ENCODE peak calls at places on chromosome 22, in eight cellular contexts. One of them, this sample, is unnamed.

GRCh38 chr22:38569972-38570840 is at the start of gene DMC1:
- DNase-seq in neural progenitor cell: peak; percentile 99
- DNase-seq in Calu3: peak; percentile 93
- DNase-seq in heart right ventricle: peak; percentile 94
- DNase-seq in stimulated activated CD4-positive, alpha-beta T cell treated with anti-CD3 and anti-CD28 coated beads, Interleukin-4, amount 100 ng/mL, for 4 hours: peak; percentile 99
- DNase-seq in bronchial epithelial cell: peak; percentile 50
- DNase-seq in activated CD4-positive, alpha-beta T cell treated with anti-CD3 and anti-CD28 coated beads for 24 hours: peak; percentile 99
- DNase-seq in HS-27A: peak; percentile 52
- DNase-seq in this sample: peak; percentile 92

GRCh38 chr22:38346506-38346905 is 29.3 kb upstream of the CSNK1E start:
- DNase-seq in bronchial epithelial cell: no peak
- DNase-seq in HS-27A: no peak
- DNase-seq in activated CD4-positive, alpha-beta T cell treated with anti-CD3 and anti-CD28 coated beads for 24 hours: no peak
- DNase-seq in Calu3: no peak
- DNase-seq in stimulated activated CD4-positive, alpha-beta T cell treated with anti-CD3 and anti-CD28 coated beads, Interleukin-4, amount 100 ng/mL, for 4 hours: no peak
- DNase-seq in heart right ventricle: no peak
- DNase-seq in neural progenitor cell: no peak
- DNase-seq in this sample: no peak

GRCh38 chr22:38163844-38164577 is 17.6 kb downstream of the PLA2G6 start:
- DNase-seq in activated CD4-positive, alpha-beta T cell treated with anti-CD3 and anti-CD28 coated beads for 24 hours: no peak
- DNase-seq in neural progenitor cell: no peak
- DNase-seq in stimulated activated CD4-positive, alpha-beta T cell treated with anti-CD3 and anti-CD28 coated beads, Interleukin-4, amount 100 ng/mL, for 4 hours: no peak
- DNase-seq in bronchial epithelial cell: no peak
- DNase-seq in HS-27A: no peak
- DNase-seq in heart right ventricle: no peak
- DNase-seq in Calu3: peak; percentile 67
- DNase-seq in this sample: no peak

GRCh38 chr22:24146190-24146616 is 35.1 kb upstream of the SUSD2 start:
- DNase-seq in neural progenitor cell: peak; percentile 26
- DNase-seq in stimulated activated CD4-positive, alpha-beta T cell treated with anti-CD3 and anti-CD28 coated beads, Interleukin-4, amount 100 ng/mL, for 4 hours: no peak
- DNase-seq in bronchial epithelial cell: peak; percentile 35
- DNase-seq in HS-27A: no peak
- DNase-seq in Calu3: peak; percentile 61
- DNase-seq in activated CD4-positive, alpha-beta T cell treated with anti-CD3 and anti-CD28 coated beads for 24 hours: no peak
- DNase-seq in heart right ventricle: peak; percentile 38
- DNase-seq in this sample: no peak

GRCh38 chr22:28801845-28802594 is 1.7 kb upstream of the XBP1 start:
- DNase-seq in Calu3: peak; percentile 41
- DNase-seq in stimulated activated CD4-positive, alpha-beta T cell treated with anti-CD3 and anti-CD28 coated beads, Interleukin-4, amount 100 ng/mL, for 4 hours: no peak
- DNase-seq in bronchial epithelial cell: peak; percentile 20
- DNase-seq in neural progenitor cell: no peak
- DNase-seq in HS-27A: no peak
- DNase-seq in activated CD4-positive, alpha-beta T cell treated with anti-CD3 and anti-CD28 coated beads for 24 hours: no peak
- DNase-seq in heart right ventricle: peak; percentile 13
- DNase-seq in this sample: no peak

GRCh38 chr22:47032091-47032943 is 269.9 kb downstream of the TBC1D22A start:
- DNase-seq in activated CD4-positive, alpha-beta T cell treated with anti-CD3 and anti-CD28 coated beads for 24 hours: no peak
- DNase-seq in Calu3: no peak
- DNase-seq in heart right ventricle: no peak
- DNase-seq in neural progenitor cell: no peak
- DNase-seq in HS-27A: no peak
- DNase-seq in stimulated activated CD4-positive, alpha-beta T cell treated with anti-CD3 and anti-CD28 coated beads, Interleukin-4, amount 100 ng/mL, for 4 hours: no peak
- DNase-seq in bronchial epithelial cell: no peak
- DNase-seq in this sample: no peak

GRCh38 chr22:45889093-45889538 is 87.8 kb downstream of the WNT7B start:
- DNase-seq in Calu3: no peak
- DNase-seq in activated CD4-positive, alpha-beta T cell treated with anti-CD3 and anti-CD28 coated beads for 24 hours: no peak
- DNase-seq in heart right ventricle: no peak
- DNase-seq in neural progenitor cell: no peak
- DNase-seq in HS-27A: no peak
- DNase-seq in stimulated activated CD4-positive, alpha-beta T cell treated with anti-CD3 and anti-CD28 coated beads, Interleukin-4, amount 100 ng/mL, for 4 hours: no peak
- DNase-seq in bronchial epithelial cell: no peak
- DNase-seq in this sample: no peak

GRCh38 chr22:31538815-31539214 is 42.5 kb downstream of the SFI1 start:
- DNase-seq in neural progenitor cell: no peak
- DNase-seq in HS-27A: no peak
- DNase-seq in stimulated activated CD4-positive, alpha-beta T cell treated with anti-CD3 and anti-CD28 coated beads, Interleukin-4, amount 100 ng/mL, for 4 hours: no peak
- DNase-seq in heart right ventricle: no peak
- DNase-seq in bronchial epithelial cell: no peak
- DNase-seq in activated CD4-positive, alpha-beta T cell treated with anti-CD3 and anti-CD28 coated beads for 24 hours: no peak
- DNase-seq in Calu3: no peak
- DNase-seq in this sample: no peak

GRCh38 chr22:30235687-30236170 is 10.8 kb downstream of the LIF start:
- DNase-seq in stimulated activated CD4-positive, alpha-beta T cell treated with anti-CD3 and anti-CD28 coated beads, Interleukin-4, amount 100 ng/mL, for 4 hours: no peak
- DNase-seq in neural progenitor cell: no peak
- DNase-seq in HS-27A: peak; percentile 90
- DNase-seq in activated CD4-positive, alpha-beta T cell treated with anti-CD3 and anti-CD28 coated beads for 24 hours: no peak
- DNase-seq in bronchial epithelial cell: peak; percentile 52
- DNase-seq in Calu3: peak; percentile 90
- DNase-seq in heart right ventricle: no peak
- DNase-seq in this sample: no peak

GRCh38 chr22:23527971-23528740 is 51.9 kb downstream of the IGLL1 start:
- DNase-seq in stimulated activated CD4-positive, alpha-beta T cell treated with anti-CD3 and anti-CD28 coated beads, Interleukin-4, amount 100 ng/mL, for 4 hours: no peak
- DNase-seq in HS-27A: no peak
- DNase-seq in heart right ventricle: no peak
- DNase-seq in activated CD4-positive, alpha-beta T cell treated with anti-CD3 and anti-CD28 coated beads for 24 hours: no peak
- DNase-seq in Calu3: no peak
- DNase-seq in neural progenitor cell: no peak
- DNase-seq in bronchial epithelial cell: no peak
- DNase-seq in this sample: no peak

GRCh38 chr22:18973264-18974031 is 37.4 kb upstream of the PRODH start:
- DNase-seq in bronchial epithelial cell: no peak
- DNase-seq in heart right ventricle: no peak
- DNase-seq in HS-27A: no peak
- DNase-seq in stimulated activated CD4-positive, alpha-beta T cell treated with anti-CD3 and anti-CD28 coated beads, Interleukin-4, amount 100 ng/mL, for 4 hours: no peak
- DNase-seq in Calu3: no peak
- DNase-seq in neural progenitor cell: peak; percentile 18
- DNase-seq in activated CD4-positive, alpha-beta T cell treated with anti-CD3 and anti-CD28 coated beads for 24 hours: no peak
- DNase-seq in this sample: no peak

GRCh38 chr22:49331878-49332277 is 495.8 kb downstream of the BRD1 start:
- DNase-seq in bronchial epithelial cell: no peak
- DNase-seq in stimulated activated CD4-positive, alpha-beta T cell treated with anti-CD3 and anti-CD28 coated beads, Interleukin-4, amount 100 ng/mL, for 4 hours: no peak
- DNase-seq in heart right ventricle: no peak
- DNase-seq in HS-27A: no peak
- DNase-seq in activated CD4-positive, alpha-beta T cell treated with anti-CD3 and anti-CD28 coated beads for 24 hours: no peak
- DNase-seq in neural progenitor cell: no peak
- DNase-seq in Calu3: no peak
- DNase-seq in this sample: no peak

GRCh38 chr22:29199702-29200400 is 5.8 kb upstream of the EMID1 start:
- DNase-seq in neural progenitor cell: no peak
- DNase-seq in bronchial epithelial cell: no peak
- DNase-seq in Calu3: no peak
- DNase-seq in heart right ventricle: no peak
- DNase-seq in stimulated activated CD4-positive, alpha-beta T cell treated with anti-CD3 and anti-CD28 coated beads, Interleukin-4, amount 100 ng/mL, for 4 hours: no peak
- DNase-seq in activated CD4-positive, alpha-beta T cell treated with anti-CD3 and anti-CD28 coated beads for 24 hours: no peak
- DNase-seq in HS-27A: no peak
- DNase-seq in this sample: no peak

GRCh38 chr22:50281384-50281760 is 11.2 kb upstream of the MAPK11 start:
- DNase-seq in activated CD4-positive, alpha-beta T cell treated with anti-CD3 and anti-CD28 coated beads for 24 hours: no peak
- DNase-seq in stimulated activated CD4-positive, alpha-beta T cell treated with anti-CD3 and anti-CD28 coated beads, Interleukin-4, amount 100 ng/mL, for 4 hours: no peak
- DNase-seq in heart right ventricle: no peak
- DNase-seq in bronchial epithelial cell: no peak
- DNase-seq in HS-27A: no peak
- DNase-seq in neural progenitor cell: no peak
- DNase-seq in Calu3: no peak
- DNase-seq in this sample: no peak

GRCh38 chr22:50283821-50284220 is 13.6 kb upstream of the MAPK11 start:
- DNase-seq in Calu3: no peak
- DNase-seq in bronchial epithelial cell: no peak
- DNase-seq in neural progenitor cell: no peak
- DNase-seq in HS-27A: no peak
- DNase-seq in activated CD4-positive, alpha-beta T cell treated with anti-CD3 and anti-CD28 coated beads for 24 hours: no peak
- DNase-seq in heart right ventricle: no peak
- DNase-seq in stimulated activated CD4-positive, alpha-beta T cell treated with anti-CD3 and anti-CD28 coated beads, Interleukin-4, amount 100 ng/mL, for 4 hours: no peak
- DNase-seq in this sample: no peak

GRCh38 chr22:39174498-39175120 is 22.1 kb upstream of the CBX7 start:
- DNase-seq in bronchial epithelial cell: peak; percentile 47
- DNase-seq in HS-27A: peak; percentile 82
- DNase-seq in stimulated activated CD4-positive, alpha-beta T cell treated with anti-CD3 and anti-CD28 coated beads, Interleukin-4, amount 100 ng/mL, for 4 hours: peak; percentile 44
- DNase-seq in neural progenitor cell: peak; percentile 99
- DNase-seq in heart right ventricle: peak; percentile 87
- DNase-seq in Calu3: peak; percentile 86
- DNase-seq in activated CD4-positive, alpha-beta T cell treated with anti-CD3 and anti-CD28 coated beads for 24 hours: no peak
- DNase-seq in this sample: no peak

GRCh38 chr22:39716534-39716933 is 146.0 kb downstream of the CACNA1I start:
- DNase-seq in bronchial epithelial cell: no peak
- DNase-seq in Calu3: no peak
- DNase-seq in neural progenitor cell: no peak
- DNase-seq in HS-27A: no peak
- DNase-seq in stimulated activated CD4-positive, alpha-beta T cell treated with anti-CD3 and anti-CD28 coated beads, Interleukin-4, amount 100 ng/mL, for 4 hours: no peak
- DNase-seq in heart right ventricle: no peak
- DNase-seq in activated CD4-positive, alpha-beta T cell treated with anti-CD3 and anti-CD28 coated beads for 24 hours: no peak
- DNase-seq in this sample: no peak

GRCh38 chr22:19177164-19178064 is 1.1 kb downstream of the SLC25A1 start:
- DNase-seq in activated CD4-positive, alpha-beta T cell treated with anti-CD3 and anti-CD28 coated beads for 24 hours: no peak
- DNase-seq in stimulated activated CD4-positive, alpha-beta T cell treated with anti-CD3 and anti-CD28 coated beads, Interleukin-4, amount 100 ng/mL, for 4 hours: no peak
- DNase-seq in bronchial epithelial cell: no peak
- DNase-seq in Calu3: no peak
- DNase-seq in neural progenitor cell: peak; percentile 52
- DNase-seq in heart right ventricle: no peak
- DNase-seq in HS-27A: no peak
- DNase-seq in this sample: no peak

GRCh38 chr22:45994516-45995404 is 17.8 kb upstream of the WNT7B start:
- DNase-seq in bronchial epithelial cell: no peak
- DNase-seq in HS-27A: no peak
- DNase-seq in neural progenitor cell: peak; percentile 77
- DNase-seq in stimulated activated CD4-positive, alpha-beta T cell treated with anti-CD3 and anti-CD28 coated beads, Interleukin-4, amount 100 ng/mL, for 4 hours: peak; percentile 81
- DNase-seq in Calu3: peak; percentile 91
- DNase-seq in activated CD4-positive, alpha-beta T cell treated with anti-CD3 and anti-CD28 coated beads for 24 hours: peak; percentile 82
- DNase-seq in heart right ventricle: peak; percentile 84
- DNase-seq in this sample: peak; percentile 53

GRCh38 chr22:17775781-17776470 is 1.7 kb upstream of the BID start:
- DNase-seq in bronchial epithelial cell: no peak
- DNase-seq in stimulated activated CD4-positive, alpha-beta T cell treated with anti-CD3 and anti-CD28 coated beads, Interleukin-4, amount 100 ng/mL, for 4 hours: no peak
- DNase-seq in heart right ventricle: no peak
- DNase-seq in neural progenitor cell: no peak
- DNase-seq in activated CD4-positive, alpha-beta T cell treated with anti-CD3 and anti-CD28 coated beads for 24 hours: no peak
- DNase-seq in Calu3: no peak
- DNase-seq in HS-27A: no peak
- DNase-seq in this sample: no peak

GRCh38 chr22:27377501-27377900 is 424.1 kb downstream of the MN1 start:
- DNase-seq in bronchial epithelial cell: peak; percentile 31
- DNase-seq in HS-27A: no peak
- DNase-seq in Calu3: no peak
- DNase-seq in neural progenitor cell: no peak
- DNase-seq in heart right ventricle: no peak
- DNase-seq in stimulated activated CD4-positive, alpha-beta T cell treated with anti-CD3 and anti-CD28 coated beads, Interleukin-4, amount 100 ng/mL, for 4 hours: no peak
- DNase-seq in activated CD4-positive, alpha-beta T cell treated with anti-CD3 and anti-CD28 coated beads for 24 hours: no peak
- DNase-seq in this sample: peak; percentile 81

GRCh38 chr22:25383892-25384291 is 164.5 kb downstream of the CRYBB2 start:
- DNase-seq in bronchial epithelial cell: no peak
- DNase-seq in Calu3: no peak
- DNase-seq in heart right ventricle: no peak
- DNase-seq in HS-27A: no peak
- DNase-seq in neural progenitor cell: no peak
- DNase-seq in stimulated activated CD4-positive, alpha-beta T cell treated with anti-CD3 and anti-CD28 coated beads, Interleukin-4, amount 100 ng/mL, for 4 hours: no peak
- DNase-seq in activated CD4-positive, alpha-beta T cell treated with anti-CD3 and anti-CD28 coated beads for 24 hours: no peak
- DNase-seq in this sample: no peak

GRCh38 chr22:35749808-35750207 is 32.1 kb downstream of the APOL5 start:
- DNase-seq in Calu3: no peak
- DNase-seq in stimulated activated CD4-positive, alpha-beta T cell treated with anti-CD3 and anti-CD28 coated beads, Interleukin-4, amount 100 ng/mL, for 4 hours: no peak
- DNase-seq in heart right ventricle: no peak
- DNase-seq in neural progenitor cell: no peak
- DNase-seq in activated CD4-positive, alpha-beta T cell treated with anti-CD3 and anti-CD28 coated beads for 24 hours: no peak
- DNase-seq in bronchial epithelial cell: no peak
- DNase-seq in HS-27A: no peak
- DNase-seq in this sample: no peak

This sample was measured in T47D.